ENCODE peak calls at places on chromosomes 2 and 18, in nine cellular contexts. D, G, C, P, X, Q, O, B and S are unnamed samples.

GRCh38 chr18:48834421-48835011 is 116.2 kb downstream of the SMAD7 start:
- DNase-seq in D (no peak), G (no peak), C (peak; percentile 95), P (peak; percentile 79), X (no peak), Q (no peak), O (peak; percentile 33), B (peak; percentile 27), S (no peak)

GRCh38 chr2:47339745-47340541 is 63.0 kb upstream of the MSH2 start:
- DNase-seq in D (no peak), G (no peak), C (no peak), P (no peak), X (peak; percentile 48), Q (peak; percentile 32), O (no peak), B (no peak), S (no peak)

GRCh38 chr2:75654012-75654411 is 7.4 kb downstream of the MRPL19 start:
- DNase-seq in D (no peak), G (no peak), C (no peak), P (no peak), X (no peak), Q (no peak), O (no peak), B (no peak), S (no peak)

GRCh38 chr2:227415538-227416424 is 28.0 kb upstream of the SCYGR1 start:
- DNase-seq in D (no peak), G (no peak), C (no peak), P (peak; percentile 59), X (no peak), Q (no peak), O (no peak), B (no peak), S (no peak)

GRCh38 chr18:39624934-39625333 is 2059.3 kb upstream of the CELF4 start:
- DNase-seq in D (no peak), G (no peak), C (no peak), P (no peak), X (no peak), Q (no peak), O (no peak), B (no peak), S (no peak)

GRCh38 chr2:21819475-21819874 is 695.7 kb downstream of the TDRD15 start:
- DNase-seq in D (no peak), G (no peak), C (no peak), P (no peak), X (no peak), Q (no peak), O (no peak), B (no peak), S (no peak)

GRCh38 chr2:145687445-145688104 is 1167.7 kb upstream of the ZEB2 start:
- DNase-seq in D (no peak), G (no peak), C (no peak), P (no peak), X (no peak), Q (no peak), O (no peak), B (no peak), S (no peak)

GRCh38 chr2:146642066-146642465 is 1202.8 kb upstream of the ACVR2A start:
- DNase-seq in D (no peak), G (no peak), C (no peak), P (no peak), X (no peak), Q (peak; percentile 59), O (no peak), B (peak; percentile 2), S (no peak)

GRCh38 chr2:129860088-129860487 is 119.4 kb upstream of the RAB6C start:
- DNase-seq in D (no peak), G (no peak), C (no peak), P (no peak), X (no peak), Q (no peak), O (no peak), B (no peak), S (no peak)

GRCh38 chr2:109185338-109185737 is 56.3 kb downstream of the SH3RF3 start:
- DNase-seq in D (no peak), G (no peak), C (peak; percentile 81), P (no peak), X (no peak), Q (no peak), O (no peak), B (no peak), S (no peak)

GRCh38 chr18:7205346-7205745 is 25.5 kb upstream of the LRRC30 start:
- DNase-seq in D (no peak), G (no peak), C (no peak), P (no peak), X (no peak), Q (no peak), O (no peak), B (no peak), S (no peak)

GRCh38 chr2:42372474-42372787 is 11.4 kb upstream of the COX7A2L start:
- DNase-seq in D (peak; percentile 0), G (no peak), C (no peak), P (no peak), X (no peak), Q (no peak), O (no peak), B (no peak), S (no peak)

GRCh38 chr2:55133467-55134315 is 83.4 kb upstream of the RTN4 start:
- DNase-seq in D (no peak), G (peak; percentile 42), C (peak; percentile 71), P (no peak), X (no peak), Q (no peak), O (peak; percentile 59), B (no peak), S (no peak)

GRCh38 chr2:233210843-233211600 is 40.5 kb upstream of the ATG16L1 start:
- DNase-seq in D (no peak), G (no peak), C (peak; percentile 86), P (peak; percentile 23), X (no peak), Q (no peak), O (peak; percentile 34), B (no peak), S (no peak)

GRCh38 chr2:113211226-113212105 is 37.7 kb downstream of the PSD4 start:
- DNase-seq in D (no peak), G (no peak), C (peak; percentile 59), P (peak; percentile 64), X (no peak), Q (no peak), O (no peak), B (no peak), S (no peak)

GRCh38 chr2:27485496-27485895 is 4.0 kb downstream of the IFT172 start:
- DNase-seq in D (no peak), G (no peak), C (no peak), P (no peak), X (no peak), Q (no peak), O (no peak), B (no peak), S (no peak)

GRCh38 chr2:240503375-240503774 is 54.4 kb downstream of the ANKMY1 start:
- DNase-seq in D (peak; percentile 37), G (no peak), C (no peak), P (no peak), X (no peak), Q (no peak), O (no peak), B (no peak), S (no peak)

GRCh38 chr18:71136487-71136886 is 847.6 kb downstream of the SOCS6 start:
- DNase-seq in D (no peak), G (peak; percentile 8), C (no peak), P (no peak), X (no peak), Q (no peak), O (peak; percentile 3), B (no peak), S (no peak)

GRCh38 chr2:119352357-119352756 is 14.3 kb downstream of the C2orf76 start:
- DNase-seq in D (no peak), G (no peak), C (no peak), P (no peak), X (no peak), Q (no peak), O (no peak), B (no peak), S (peak; percentile 10)

GRCh38 chr2:170396799-170397459 is 219.0 kb downstream of the MYO3B start:
- DNase-seq in D (no peak), G (no peak), C (no peak), P (no peak), X (peak; percentile 47), Q (peak; percentile 36), O (no peak), B (no peak), S (peak; percentile 13)

GRCh38 chr2:190653931-190654330 is 5.0 kb downstream of the NAB1 start:
- DNase-seq in D (no peak), G (no peak), C (no peak), P (no peak), X (no peak), Q (no peak), O (no peak), B (no peak), S (no peak)

GRCh38 chr2:168470188-168470879 is 14.3 kb downstream of the CERS6 start:
- DNase-seq in D (no peak), G (no peak), C (no peak), P (no peak), X (no peak), Q (no peak), O (no peak), B (no peak), S (peak; percentile 75)

GRCh38 chr2:222613715-222614331 is 42.1 kb downstream of the FARSB start:
- DNase-seq in D (no peak), G (peak; percentile 22), C (no peak), P (peak; percentile 8), X (peak; percentile 65), Q (peak; percentile 17), O (no peak), B (no peak), S (peak; percentile 65)

GRCh38 chr2:195603408-195603807 is 53.6 kb upstream of the SLC39A10 start:
- DNase-seq in D (no peak), G (no peak), C (no peak), P (no peak), X (no peak), Q (no peak), O (no peak), B (no peak), S (no peak)

GRCh38 chr2:28063492-28063962 is 173.0 kb downstream of the BABAM2 start:
- DNase-seq in D (no peak), G (no peak), C (no peak), P (no peak), X (no peak), Q (no peak), O (no peak), B (no peak), S (no peak)

GRCh38 chr2:85160946-85161625 is 27.9 kb downstream of the TCF7L1 start:
- DNase-seq in D (no peak), G (no peak), C (no peak), P (no peak), X (no peak), Q (no peak), O (no peak), B (no peak), S (no peak)

GRCh38 chr2:118696786-118697465 is 150.5 kb downstream of the EN1 start:
- DNase-seq in D (no peak), G (no peak), C (no peak), P (no peak), X (no peak), Q (no peak), O (no peak), B (no peak), S (peak; percentile 35)

GRCh38 chr2:79938648-79939047 is 365.9 kb downstream of the LRRTM1 start:
- DNase-seq in D (no peak), G (no peak), C (no peak), P (no peak), X (no peak), Q (no peak), O (no peak), B (no peak), S (no peak)

GRCh38 chr2:19357383-19358241 is 811 bp downstream of the OSR1 start:
- DNase-seq in D (no peak), G (peak; percentile 22), C (no peak), P (peak; percentile 40), X (no peak), Q (no peak), O (no peak), B (no peak), S (peak; percentile 31)

GRCh38 chr18:59719533-59720325 is 22.5 kb upstream of the CCBE1 start:
- DNase-seq in D (no peak), G (no peak), C (no peak), P (no peak), X (no peak), Q (no peak), O (no peak), B (no peak), S (no peak)

GRCh38 chr2:239407112-239407511 is 6.3 kb upstream of the HDAC4 start:
- DNase-seq in D (no peak), G (no peak), C (no peak), P (no peak), X (no peak), Q (no peak), O (no peak), B (no peak), S (no peak)